ENCODE peak calls at places on chromosomes 5 and 9, in five cellular contexts. Q is heart left ventricle, D is HCT116, A is IMR-90, O is right lobe of liver. Z is an unnamed sample.

GRCh38 chr5:140246378-140247122 is 56.4 kb downstream of the PFDN1 start:
- ATAC-seq in Q (peak), D (no peak), A (peak), O (no peak), Z (peak)

GRCh38 chr9:93036887-93037475 is 21.5 kb upstream of the SUSD3 start:
- ATAC-seq in Q (no peak), D (no peak), A (no peak), O (no peak), Z (no peak)

GRCh38 chr9:109507421-109507838 is 9.3 kb upstream of the PTPN3 start:
- ATAC-seq in Q (peak), D (no peak), A (peak), O (peak), Z (peak)

GRCh38 chr5:38734353-38734752 is 111.5 kb upstream of the OSMR start:
- ATAC-seq in Q (no peak), D (no peak), A (no peak), O (no peak), Z (no peak)

GRCh38 chr9:132216861-132217655 is 55.2 kb downstream of the NTNG2 start:
- ATAC-seq in Q (no peak), D (no peak), A (no peak), O (peak), Z (no peak)

GRCh38 chr9:120403543-120403856 is 176.5 kb downstream of the CDK5RAP2 start:
- ATAC-seq in Q (no peak), D (no peak), A (no peak), O (no peak), Z (no peak)

GRCh38 chr9:71719585-71719984 is 48.7 kb downstream of the CEMIP2 start:
- ATAC-seq in Q (peak), D (no peak), A (no peak), O (peak), Z (peak)

GRCh38 chr9:132973166-132973565 is 5.3 kb upstream of the GFI1B start:
- ATAC-seq in Q (no peak), D (no peak), A (no peak), O (peak), Z (no peak)

GRCh38 chr9:81804306-81804705 is 115.0 kb upstream of the TLE1 start:
- ATAC-seq in Q (no peak), D (no peak), A (peak), O (no peak), Z (no peak)

GRCh38 chr5:83244516-83244915 is 167.2 kb downstream of the XRCC4 start:
- ATAC-seq in Q (no peak), D (no peak), A (no peak), O (no peak), Z (no peak)

GRCh38 chr5:38650540-38651275 is 94.3 kb upstream of the LIFR start:
- ATAC-seq in Q (peak), D (peak), A (peak), O (peak), Z (no peak)

GRCh38 chr9:137326436-137327060 is 24.5 kb upstream of the NRARP start:
- ATAC-seq in Q (no peak), D (no peak), A (no peak), O (no peak), Z (no peak)

GRCh38 chr5:145502906-145503305 is 332.2 kb downstream of the PRELID2 start:
- ATAC-seq in Q (no peak), D (no peak), A (no peak), O (no peak), Z (no peak)

GRCh38 chr9:75906531-75906930 is 16.1 kb downstream of the PCSK5 start:
- ATAC-seq in Q (no peak), D (no peak), A (no peak), O (no peak), Z (no peak)

GRCh38 chr5:42634575-42634974 is 122.0 kb upstream of the CCDC152 start:
- ATAC-seq in Q (no peak), D (no peak), A (no peak), O (no peak), Z (no peak)

GRCh38 chr5:5304361-5305035 is 118.0 kb upstream of the ICE1 start:
- ATAC-seq in Q (no peak), D (no peak), A (no peak), O (peak), Z (no peak)

GRCh38 chr9:34256104-34256503 is 73.0 kb downstream of the KIF24 start:
- ATAC-seq in Q (no peak), D (peak), A (no peak), O (peak), Z (no peak)

GRCh38 chr9:91781116-91781515 is 168.9 kb downstream of the ROR2 start:
- ATAC-seq in Q (no peak), D (no peak), A (no peak), O (no peak), Z (no peak)

GRCh38 chr9:81499021-81499454 is 190.3 kb downstream of the TLE1 start:
- ATAC-seq in Q (peak), D (no peak), A (peak), O (peak), Z (peak)

GRCh38 chr9:14515564-14516198 is 177.6 kb downstream of the ZDHHC21 start:
- ATAC-seq in Q (no peak), D (no peak), A (no peak), O (no peak), Z (no peak)

GRCh38 chr5:140049205-140049604 is 6.1 kb upstream of the NRG2 start:
- ATAC-seq in Q (no peak), D (no peak), A (no peak), O (no peak), Z (no peak)

GRCh38 chr5:334903-335739 is 13.6 kb downstream of the AHRR start:
- ATAC-seq in Q (no peak), D (no peak), A (no peak), O (no peak), Z (no peak)

GRCh38 chr9:36154213-36154952 is 14.8 kb upstream of the CCIN start:
- ATAC-seq in Q (peak), D (no peak), A (peak), O (peak), Z (peak)

GRCh38 chr9:73151653-73152382 is at the start of gene ANXA1:
- ATAC-seq in Q (peak), D (peak), A (peak), O (peak), Z (peak)

GRCh38 chr5:179439181-179439990 is 94.1 kb upstream of the ADAMTS2 start:
- ATAC-seq in Q (no peak), D (no peak), A (no peak), O (no peak), Z (no peak)

GRCh38 chr5:167723254-167723871 is 568.1 kb upstream of the WWC1 start:
- ATAC-seq in Q (peak), D (peak), A (peak), O (peak), Z (peak)

GRCh38 chr5:128402506-128402905 is 135.5 kb downstream of the FBN2 start:
- ATAC-seq in Q (peak), D (no peak), A (no peak), O (no peak), Z (no peak)

GRCh38 chr5:118777468-118777746 is 210.9 kb downstream of the DTWD2 start:
- ATAC-seq in Q (no peak), D (no peak), A (no peak), O (peak), Z (no peak)

GRCh38 chr9:2771101-2771500 is 53.8 kb downstream of the KCNV2 start:
- ATAC-seq in Q (no peak), D (no peak), A (peak), O (no peak), Z (no peak)

GRCh38 chr5:112779531-112779930 is 41.8 kb downstream of the APC start:
- ATAC-seq in Q (no peak), D (no peak), A (peak), O (no peak), Z (no peak)

GRCh38 chr9:33193818-33194217 is 26.7 kb upstream of the B4GALT1 start:
- ATAC-seq in Q (no peak), D (no peak), A (no peak), O (no peak), Z (no peak)

GRCh38 chr9:93576296-93577044 is at the start of gene PHF2:
- ATAC-seq in Q (peak), D (peak), A (peak), O (peak), Z (peak)

GRCh38 chr9:83708515-83709158 is 879 bp upstream of the UBQLN1 start:
- ATAC-seq in Q (peak), D (peak), A (peak), O (peak), Z (peak)
- TF ChIP-seq POLR2A in Q (no peak), D (no peak), A (no peak), O (no peak), Z (no peak)

DNA sequence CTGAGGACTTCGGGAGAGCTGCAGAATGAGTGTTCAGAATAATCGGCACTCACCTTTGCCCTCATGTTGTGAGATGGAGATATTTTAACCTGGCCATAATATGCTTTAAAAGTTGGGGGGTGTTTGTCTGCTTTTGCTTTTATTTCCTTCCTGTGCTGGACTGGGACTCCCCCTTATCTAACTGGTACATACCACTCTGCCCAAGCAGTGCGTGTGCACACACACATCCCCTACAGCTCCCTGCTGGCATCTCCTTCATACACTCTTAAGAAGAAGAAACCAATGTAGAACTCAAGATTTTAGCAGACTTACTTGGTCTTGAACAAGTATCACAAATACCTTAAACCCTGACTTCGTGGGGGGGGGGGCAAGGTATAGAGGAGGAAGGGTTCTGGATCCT is 146.2 kb upstream of the DMRT1 start:
- ATAC-seq in Q (no peak), D (no peak), A (no peak), O (no peak), Z (no peak)
- H3K4me3 ChIP-seq in Q (no peak), D (no peak), A (no peak), O (no peak), Z (peak)

GRCh38 chr9:128424268-128424780 is 3.7 kb downstream of the CERCAM start:
- ATAC-seq in Q (no peak), D (no peak), A (no peak), O (no peak), Z (no peak)

GRCh38 chr9:128420651-128421473 is at the start of gene CERCAM:
- ATAC-seq in Q (peak), D (peak), A (peak), O (peak), Z (peak)

GRCh38 chr9:128420060-128420650 is 502 bp upstream of the CERCAM start:
- ATAC-seq in Q (peak), D (peak), A (peak), O (peak), Z (peak)

GRCh38 chr9:128421474-128422010 is 885 bp downstream of the CERCAM start:
- ATAC-seq in Q (peak), D (peak), A (no peak), O (no peak), Z (peak)

GRCh38 chr9:128422783-128423150 is 2.1 kb downstream of the CERCAM start:
- ATAC-seq in Q (no peak), D (no peak), A (no peak), O (no peak), Z (no peak)
- H3K27ac ChIP-seq in Q (no peak), D (peak), A (no peak), O (no peak), Z (no peak)

GRCh38 chr5:134874831-134875655 is 872 bp downstream of the TXNDC15 start:
- ATAC-seq in Q (peak), D (peak), A (peak), O (peak), Z (peak)

GRCh38 chr5:134877159-134877558 is 3.0 kb downstream of the TXNDC15 start:
- ATAC-seq in Q (no peak), D (no peak), A (no peak), O (no peak), Z (no peak)

GRCh38 chr5:134873494-134873893 is 677 bp upstream of the TXNDC15 start:
- ATAC-seq in Q (no peak), D (peak), A (no peak), O (no peak), Z (no peak)

GRCh38 chr5:134878403-134878802 is 4.2 kb downstream of the TXNDC15 start:
- ATAC-seq in Q (no peak), D (no peak), A (no peak), O (no peak), Z (no peak)

GRCh38 chr5:134873987-134874830 is at the start of gene TXNDC15:
- ATAC-seq in Q (peak), D (peak), A (peak), O (peak), Z (peak)
- TF ChIP-seq POLR2A in Q (no peak), D (peak), A (peak), O (peak), Z (peak)

DNA sequence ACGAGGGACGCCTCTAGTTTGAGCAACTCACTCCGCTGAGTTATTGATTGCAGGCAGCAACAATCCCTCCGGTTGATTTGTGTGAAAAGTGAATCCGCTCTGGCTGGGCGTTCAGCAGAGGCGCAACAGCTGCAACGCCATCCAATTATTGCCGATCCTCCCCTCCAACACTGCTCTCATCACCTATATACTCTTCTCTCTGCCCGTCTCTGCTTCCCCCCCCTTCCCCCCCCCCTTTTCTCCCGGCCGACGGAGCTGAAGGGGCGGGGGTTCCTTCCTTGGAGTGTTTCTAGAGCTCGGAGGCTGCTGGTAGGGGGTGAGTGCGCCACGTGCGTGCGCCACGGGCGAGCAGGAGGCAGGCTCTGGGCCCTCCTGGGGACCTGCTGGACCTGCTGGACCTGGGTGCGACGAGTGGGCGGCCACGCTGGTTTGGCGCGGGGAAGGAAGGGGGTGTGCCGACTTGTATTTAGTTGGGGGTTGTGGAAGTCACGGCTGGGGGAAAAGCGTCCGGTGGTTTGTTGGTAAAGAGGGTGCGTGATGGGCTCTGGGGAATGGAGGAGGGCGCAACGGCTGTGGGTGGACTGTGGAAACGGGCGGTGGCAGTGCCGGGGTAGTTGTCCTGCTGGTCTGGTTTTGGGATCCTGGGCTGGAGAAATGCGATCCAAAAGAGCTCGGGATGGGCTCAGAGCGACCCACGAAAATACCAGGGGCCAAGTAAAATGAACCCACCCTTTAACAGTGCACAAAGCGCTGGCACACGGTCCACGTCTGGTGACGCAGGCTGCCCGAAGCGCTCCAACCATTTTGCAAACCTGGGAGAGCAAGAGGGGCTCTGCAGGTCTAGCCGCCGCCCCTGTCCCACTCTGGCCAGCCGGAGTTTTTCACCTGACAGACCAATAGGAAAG is 6.4 kb upstream of the MEF2C start:
- ATAC-seq in Q (peak), D (no peak), A (peak), O (peak), Z (peak)
- H3K4me3 ChIP-seq in Q (peak), D (no peak), A (peak), O (peak), Z (peak)

DNA sequence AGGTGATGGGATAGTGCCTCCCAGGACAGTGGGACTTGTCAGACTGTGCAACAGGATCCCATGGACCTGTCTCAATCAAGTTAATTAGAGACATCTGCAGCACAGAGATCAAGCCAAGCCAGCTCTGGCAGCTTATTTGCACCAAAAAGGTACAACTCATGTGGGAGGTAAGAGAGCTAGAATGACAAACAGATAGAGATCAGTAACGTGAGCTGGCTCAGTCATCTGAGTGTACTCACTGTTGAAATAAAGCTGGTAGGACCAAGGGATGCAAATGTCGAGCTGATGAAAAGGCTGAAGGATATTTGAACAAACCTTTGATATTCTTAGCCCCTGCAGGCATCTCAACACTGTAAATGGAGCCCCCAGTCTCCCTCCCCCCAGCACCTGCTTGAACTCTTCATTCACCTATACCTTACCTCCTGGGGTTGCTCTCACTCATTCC is 198.1 kb downstream of the EFNA5 start:
- ATAC-seq in Q (no peak), D (no peak), A (no peak), O (no peak), Z (no peak)
- H3K27ac ChIP-seq in Q (no peak), D (no peak), A (no peak), O (no peak), Z (no peak)

GRCh38 chr9:112245126-112245525 is 70.0 kb upstream of the SUSD1 start:
- ATAC-seq in Q (no peak), D (no peak), A (no peak), O (peak), Z (no peak)
- TF ChIP-seq POLR2A in Q (no peak), D (no peak), A (no peak), O (no peak), Z (no peak)

DNA sequence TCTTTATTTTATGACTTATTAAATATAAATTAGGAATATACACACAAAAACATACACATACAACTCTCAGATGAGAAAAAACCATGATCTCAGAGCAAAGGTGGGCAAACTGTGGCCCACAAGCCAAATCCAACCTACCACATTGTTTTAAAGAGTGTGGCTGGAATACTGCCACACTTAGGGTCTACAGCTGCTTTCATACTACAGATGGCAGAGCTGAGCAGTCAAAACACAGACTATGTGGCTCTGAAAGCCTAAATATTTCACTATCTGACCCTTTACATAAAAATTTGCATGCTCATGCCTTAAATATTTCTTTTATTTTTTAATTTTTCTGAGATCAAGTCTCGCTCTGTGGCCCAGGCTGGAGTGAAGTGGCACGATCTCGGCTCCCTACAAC is 28.3 kb downstream of the LEAP2 start:
- ATAC-seq in Q (no peak), D (no peak), A (no peak), O (no peak), Z (no peak)
- H3K4me3 ChIP-seq in Q (no peak), D (no peak), A (no peak), O (no peak), Z (no peak)

GRCh38 chr5:124302504-124302903 is 443.9 kb downstream of the ZNF608 start:
- ATAC-seq in Q (no peak), D (no peak), A (peak), O (no peak), Z (no peak)
- H3K27ac ChIP-seq in Q (no peak), D (no peak), A (no peak), O (no peak), Z (peak)